ENCODE peak calls at places on chromosome 10, in five cellular contexts. G, V, F, T and S are unnamed samples.

GRCh38 chr10:124004372-124004928 is 88.9 kb downstream of the CHST15 start:
- DNase-seq in G (no peak), V (peak), F (no peak), T (no peak), S (no peak)

GRCh38 chr10:74234569-74234968 is 83.5 kb downstream of the ADK start:
- DNase-seq in G (no peak), V (no peak), F (no peak), T (peak), S (no peak)

GRCh38 chr10:119003572-119004289 is 25.8 kb upstream of the NANOS1 start:
- DNase-seq in G (no peak), V (no peak), F (no peak), T (no peak), S (no peak)

GRCh38 chr10:17138450-17139062 is 8.9 kb upstream of the CUBN start:
- DNase-seq in G (no peak), V (no peak), F (no peak), T (no peak), S (no peak)

GRCh38 chr10:110779489-110779888 is 92.2 kb upstream of the PDCD4 start:
- DNase-seq in G (no peak), V (no peak), F (peak), T (no peak), S (no peak)

GRCh38 chr10:32103721-32104120 is 47.5 kb upstream of the KIF5B start:
- DNase-seq in G (no peak), V (no peak), F (no peak), T (no peak), S (no peak)

GRCh38 chr10:113565364-113565763 is 12.5 kb downstream of the HABP2 start:
- DNase-seq in G (no peak), V (no peak), F (no peak), T (no peak), S (no peak)

GRCh38 chr10:97759157-97759980 is 12.4 kb downstream of the SFRP5 start:
- DNase-seq in G (peak), V (peak), F (peak), T (peak), S (peak)

GRCh38 chr10:72084094-72084459 is 4.3 kb downstream of the SPOCK2 start:
- DNase-seq in G (no peak), V (no peak), F (no peak), T (no peak), S (no peak)

GRCh38 chr10:137031-137430 is 1.8 kb downstream of the ZMYND11 start:
- DNase-seq in G (no peak), V (no peak), F (no peak), T (peak), S (peak)

GRCh38 chr10:12349628-12350166 is 350 bp downstream of the CAMK1D start:
- DNase-seq in G (no peak), V (no peak), F (no peak), T (no peak), S (no peak)

GRCh38 chr10:58385784-58386112 is 538 bp downstream of the TFAM start:
- DNase-seq in G (no peak), V (peak), F (peak), T (peak), S (peak)

GRCh38 chr10:31599626-31600504 is 280.8 kb downstream of the ZEB1 start:
- DNase-seq in G (no peak), V (no peak), F (peak), T (no peak), S (no peak)

GRCh38 chr10:80429521-80429966 is 21.2 kb downstream of the PRXL2A start:
- DNase-seq in G (no peak), V (no peak), F (no peak), T (no peak), S (no peak)

GRCh38 chr10:131242007-131242406 is 69.5 kb downstream of the TCERG1L start:
- DNase-seq in G (peak), V (peak), F (no peak), T (no peak), S (no peak)

GRCh38 chr10:124588736-124589451 is 127.3 kb downstream of the LHPP start:
- DNase-seq in G (no peak), V (peak), F (no peak), T (no peak), S (no peak)

GRCh38 chr10:101032637-101033201 is 1.7 kb downstream of the SFXN3 start:
- DNase-seq in G (no peak), V (peak), F (peak), T (no peak), S (no peak)

GRCh38 chr10:121070257-121070656 is 219.1 kb downstream of the WDR11 start:
- DNase-seq in G (no peak), V (no peak), F (no peak), T (no peak), S (no peak)

GRCh38 chr10:650691-651615 is 38.5 kb downstream of the DIP2C start:
- DNase-seq in G (no peak), V (no peak), F (no peak), T (no peak), S (no peak)

GRCh38 chr10:44479306-44479705 is 94.4 kb upstream of the CXCL12 start:
- DNase-seq in G (no peak), V (no peak), F (no peak), T (no peak), S (no peak)

GRCh38 chr10:50210876-50211275 is 40.4 kb downstream of the ASAH2 start:
- DNase-seq in G (no peak), V (no peak), F (no peak), T (no peak), S (no peak)

GRCh38 chr10:122128357-122128756 is 139.4 kb downstream of the TACC2 start:
- DNase-seq in G (no peak), V (peak), F (no peak), T (no peak), S (no peak)

GRCh38 chr10:49484501-49485230 is 54.3 kb downstream of the ERCC6 start:
- DNase-seq in G (no peak), V (no peak), F (no peak), T (no peak), S (no peak)

GRCh38 chr10:97762816-97763215 is 9.0 kb downstream of the SFRP5 start:
- DNase-seq in G (no peak), V (no peak), F (no peak), T (no peak), S (no peak)

GRCh38 chr10:116264296-116264695 is 8.7 kb downstream of the GFRA1 start:
- DNase-seq in G (no peak), V (no peak), F (no peak), T (no peak), S (no peak)

GRCh38 chr10:130801276-130801675 is 510.2 kb downstream of the TCERG1L start:
- DNase-seq in G (no peak), V (no peak), F (peak), T (no peak), S (no peak)

DNA sequence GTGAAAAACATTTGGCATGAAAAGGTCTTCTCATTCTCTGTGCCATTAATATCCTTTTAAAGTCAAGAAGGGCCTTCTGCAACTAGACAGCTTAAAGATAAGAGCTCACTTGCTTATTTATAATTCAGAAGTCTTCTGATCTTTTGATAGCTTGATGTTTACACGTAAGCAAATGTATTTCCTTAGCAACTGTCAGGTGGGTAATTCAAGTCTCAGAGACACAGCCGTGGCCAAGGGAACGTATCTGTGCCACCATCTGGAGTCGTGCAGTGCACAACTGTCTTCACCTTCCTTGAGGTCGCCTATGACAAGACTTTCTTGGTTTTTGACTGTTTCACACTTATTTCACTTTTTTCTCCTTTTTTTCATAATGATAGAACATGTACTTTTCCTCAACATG is 4.0 kb upstream of the NEBL start:
- DNase-seq in G (no peak), V (no peak), F (no peak), T (no peak), S (no peak)
- TF ChIP-seq CTCF in G (no peak), V (no peak), F (no peak), T (no peak), S (no peak)

DNA sequence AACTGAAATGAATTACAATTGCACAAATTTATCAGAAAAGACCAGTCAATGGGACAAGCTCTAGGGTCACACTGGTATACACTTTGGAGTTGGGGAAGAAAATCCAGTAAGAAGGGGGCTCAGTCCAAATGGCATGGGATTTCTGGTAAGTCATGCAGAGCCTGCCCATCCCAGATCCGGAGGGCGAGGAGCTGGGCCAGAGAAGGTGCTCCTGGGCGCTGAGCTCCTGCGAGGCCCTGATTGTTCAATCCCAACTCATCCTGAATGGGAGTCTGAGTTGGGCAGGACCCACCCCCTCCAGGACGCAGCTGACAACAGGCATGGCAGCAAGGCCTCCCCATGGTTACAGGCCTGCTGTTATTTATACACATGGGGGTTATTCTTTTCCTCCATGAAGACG is 91.0 kb upstream of the ADAM12 start:
- DNase-seq in G (no peak), V (no peak), F (no peak), T (no peak), S (no peak)
- TF ChIP-seq CTCF in G (no peak), V (no peak), F (no peak), T (no peak), S (no peak)

DNA sequence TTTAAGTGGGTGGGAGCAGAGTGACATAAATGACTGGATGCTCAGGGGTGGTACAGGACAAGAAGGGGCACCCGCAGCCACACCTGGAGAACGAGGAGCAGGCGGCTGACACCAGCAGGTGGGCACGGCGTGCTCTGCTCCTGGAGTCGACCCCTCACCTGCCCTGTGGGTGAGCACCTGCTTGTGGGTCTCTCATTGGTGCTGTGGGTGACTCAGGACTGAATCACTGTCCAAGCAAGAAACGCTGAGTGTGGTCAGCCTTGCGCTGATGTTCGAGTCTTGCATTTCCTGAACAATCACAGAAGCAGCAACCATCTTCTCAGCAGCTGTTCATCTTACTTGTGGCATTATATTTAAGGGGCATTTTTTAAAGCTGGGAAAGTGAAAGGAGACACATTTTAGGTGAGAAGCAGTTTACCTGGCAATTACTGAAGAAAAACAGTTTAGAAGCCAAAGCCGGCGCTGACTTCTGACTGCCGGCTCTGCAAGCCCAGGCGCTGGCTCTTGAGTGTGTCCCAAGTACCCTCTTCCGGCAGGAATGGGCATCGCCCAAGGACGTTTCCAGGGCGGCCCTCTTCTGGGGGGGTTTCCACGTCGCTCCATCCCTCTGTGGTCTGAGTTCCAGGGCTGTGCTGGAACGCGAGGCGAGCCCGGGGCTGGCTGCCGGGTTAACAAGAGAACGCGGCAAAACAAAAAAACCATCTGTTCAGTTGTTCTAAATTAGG is 145.2 kb upstream of the PFKP start:
- DNase-seq in G (no peak), V (no peak), F (no peak), T (no peak), S (no peak)
- TF ChIP-seq CTCF in G (no peak), V (no peak), F (no peak), T (no peak), S (no peak)

GRCh38 chr10:132360766-132361447 is 28.9 kb downstream of the LRRC27 start:
- DNase-seq in G (no peak), V (no peak), F (no peak), T (no peak), S (no peak)
- TF ChIP-seq CTCF in G (peak), V (peak), F (peak), T (peak), S (peak)

GRCh38 chr10:108112218-108112617 is 947.7 kb upstream of the SORCS1 start:
- DNase-seq in G (no peak), V (no peak), F (no peak), T (no peak), S (no peak)
- TF ChIP-seq CTCF in G (peak), V (no peak), F (no peak), T (no peak), S (no peak)

DNA sequence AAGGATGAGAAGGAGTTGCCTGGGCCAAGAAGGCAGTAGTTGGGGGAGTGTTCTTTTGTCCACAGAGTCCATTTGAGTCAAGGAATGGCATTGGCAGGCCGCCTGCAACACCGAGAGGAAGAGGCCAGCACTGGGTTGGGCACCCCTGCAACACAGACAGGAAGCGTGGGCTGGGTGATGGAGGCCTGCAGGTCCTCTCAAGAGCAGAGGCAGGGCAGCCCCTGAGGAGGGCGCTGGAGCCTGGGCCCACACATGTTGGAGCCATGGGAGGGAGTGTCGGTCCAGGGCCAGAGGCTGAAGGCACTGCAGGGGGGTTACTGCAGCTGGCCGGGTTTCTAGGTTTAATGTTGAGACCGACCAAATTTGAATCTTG is 137.3 kb downstream of the PTPN20 start:
- DNase-seq in G (no peak), V (peak), F (peak), T (no peak), S (no peak)
- TF ChIP-seq CTCF in G (no peak), V (no peak), F (no peak), T (no peak), S (no peak)

DNA sequence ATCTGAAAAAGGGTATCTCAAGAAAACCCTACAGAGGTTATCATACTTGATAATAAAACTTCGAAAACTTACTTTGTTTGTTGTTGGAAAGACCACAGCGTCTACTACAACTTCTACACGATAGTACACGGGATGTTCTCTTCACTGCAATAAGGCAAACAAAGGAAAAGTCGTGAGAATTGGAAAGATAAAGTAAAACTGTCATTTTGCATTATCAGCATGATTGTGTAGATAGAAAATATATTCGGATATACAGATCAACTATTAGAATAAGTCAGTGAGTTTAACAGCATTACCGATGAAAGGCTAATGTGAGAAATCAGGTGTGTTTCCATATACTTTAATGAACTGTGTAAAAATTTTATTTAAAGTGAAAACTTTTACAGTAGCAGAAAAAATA is 287.4 kb downstream of the KLF6 start:
- DNase-seq in G (no peak), V (no peak), F (no peak), T (no peak), S (no peak)
- TF ChIP-seq CTCF in G (no peak), V (no peak), F (no peak), T (no peak), S (no peak)

GRCh38 chr10:34812771-34813170 is 2.3 kb downstream of the PARD3 start:
- DNase-seq in G (no peak), V (no peak), F (no peak), T (no peak), S (no peak)

GRCh38 chr10:34813626-34814227 is 1.4 kb downstream of the PARD3 start:
- DNase-seq in G (peak), V (peak), F (no peak), T (peak), S (no peak)

GRCh38 chr10:34815174-34816066 is at the start of gene PARD3:
- DNase-seq in G (peak), V (peak), F (no peak), T (peak), S (peak)

GRCh38 chr10:34816067-34817002 is 1.2 kb upstream of the PARD3 start:
- DNase-seq in G (no peak), V (peak), F (no peak), T (peak), S (no peak)

DNA sequence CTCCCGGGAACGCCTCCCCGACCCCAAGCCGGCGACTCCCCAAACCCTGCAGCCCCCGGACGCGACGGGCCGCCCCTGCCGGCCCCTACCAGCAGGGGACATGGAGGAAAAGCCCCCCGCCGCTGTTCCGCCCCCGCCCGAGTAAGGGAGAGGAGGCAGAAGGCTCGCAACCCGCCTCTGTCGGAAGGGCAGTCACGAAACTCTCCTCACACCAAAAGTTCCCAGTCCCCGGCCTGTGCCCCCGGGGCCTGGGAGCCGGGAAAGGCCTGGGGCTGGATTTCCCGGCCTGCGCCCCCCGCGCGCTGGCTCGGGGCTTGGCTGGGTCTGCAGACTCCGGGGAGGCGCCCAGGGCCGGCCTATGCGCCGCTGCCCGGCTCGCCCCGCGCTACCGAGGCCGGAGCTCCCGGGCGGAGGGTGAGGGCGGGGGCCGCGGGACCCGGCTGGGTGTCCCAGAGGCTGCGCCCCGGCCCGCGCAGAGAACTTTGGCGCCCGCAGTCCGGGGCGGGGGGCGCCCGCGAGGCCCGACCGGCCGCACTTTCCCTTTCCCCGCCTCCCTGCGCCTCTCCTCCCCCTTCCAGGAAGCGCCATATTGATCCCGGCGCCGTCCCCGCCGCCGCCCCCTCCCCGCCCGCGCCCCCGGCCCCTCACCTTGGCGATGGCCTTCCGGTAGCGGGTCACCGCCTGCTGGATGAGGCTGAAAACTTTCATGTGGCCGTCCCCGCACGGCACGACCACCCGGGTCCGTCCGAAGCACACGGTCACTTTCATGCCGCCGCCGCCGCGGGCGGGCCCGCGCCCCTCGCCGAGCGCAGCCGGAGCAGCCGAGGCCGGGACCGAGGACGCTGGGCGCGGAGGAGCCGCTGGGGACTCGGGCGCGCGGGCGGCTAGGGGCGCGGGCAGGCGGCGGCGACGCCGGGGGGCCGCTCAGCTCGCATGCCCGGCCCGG is 595 bp downstream of the PARD3 start:
- DNase-seq in G (peak), V (no peak), F (no peak), T (peak), S (peak)
- TF ChIP-seq CTCF in G (peak), V (no peak), F (no peak), T (no peak), S (no peak)

DNA sequence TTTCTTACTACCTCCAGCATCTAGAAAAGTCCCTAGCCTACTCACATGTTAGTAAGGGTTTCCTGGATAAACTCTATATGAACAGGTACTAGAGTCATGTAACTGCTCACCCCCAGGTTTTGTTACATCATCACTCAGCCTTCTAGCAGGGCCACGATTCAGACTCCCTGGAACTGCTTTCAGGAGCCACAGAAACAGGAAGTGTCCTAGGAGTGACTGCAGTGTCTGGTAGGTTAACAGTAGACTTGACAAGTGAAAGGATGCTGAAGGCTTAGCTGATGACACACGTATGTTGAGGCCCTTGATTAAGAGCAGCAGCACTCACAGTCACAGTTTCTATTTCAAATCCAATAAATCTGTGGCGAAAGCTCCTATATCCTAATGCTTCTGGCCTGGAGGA is 101.2 kb downstream of the DNMBP start:
- DNase-seq in G (no peak), V (no peak), F (no peak), T (no peak), S (no peak)
- TF ChIP-seq CTCF in G (no peak), V (no peak), F (no peak), T (no peak), S (no peak)